ENCODE peak calls at places on chromosomes 13 and 19, in five cellular contexts. One of them, this sample, is unnamed.

GRCh38 chr19:46021531-46022041 is 1.3 kb downstream of the PGLYRP1 start:
- DNase-seq in upper lobe of right lung: no peak
- DNase-seq in A172: no peak
- DNase-seq in psoas muscle: no peak
- DNase-seq in activated CD8-positive, alpha-beta memory T cell treated with anti-CD3 and anti-CD28 coated beads, Interleukin-2, amount 50 U/mL, for 4 hours: no peak
- DNase-seq in this sample: no peak

GRCh38 chr19:18450934-18451836 is 13.3 kb upstream of the ISYNA1 start:
- DNase-seq in upper lobe of right lung: peak; percentile 91
- DNase-seq in A172: peak; percentile 70
- DNase-seq in psoas muscle: peak; percentile 94
- DNase-seq in activated CD8-positive, alpha-beta memory T cell treated with anti-CD3 and anti-CD28 coated beads, Interleukin-2, amount 50 U/mL, for 4 hours: peak; percentile 89
- DNase-seq in this sample: peak; percentile 64

GRCh38 chr19:50981587-50982146 is 2.0 kb downstream of the KLK7 start:
- DNase-seq in upper lobe of right lung: no peak
- DNase-seq in A172: no peak
- DNase-seq in psoas muscle: no peak
- DNase-seq in activated CD8-positive, alpha-beta memory T cell treated with anti-CD3 and anti-CD28 coated beads, Interleukin-2, amount 50 U/mL, for 4 hours: no peak
- DNase-seq in this sample: no peak

GRCh38 chr19:13835791-13836723 is 40.8 kb downstream of the ZSWIM4 start:
- DNase-seq in upper lobe of right lung: peak; percentile 77
- DNase-seq in A172: peak; percentile 53
- DNase-seq in psoas muscle: peak; percentile 81
- DNase-seq in activated CD8-positive, alpha-beta memory T cell treated with anti-CD3 and anti-CD28 coated beads, Interleukin-2, amount 50 U/mL, for 4 hours: no peak
- DNase-seq in this sample: no peak

GRCh38 chr19:2255112-2255845 is 938 bp downstream of the JSRP1 start:
- DNase-seq in upper lobe of right lung: no peak
- DNase-seq in A172: no peak
- DNase-seq in psoas muscle: peak; percentile 82
- DNase-seq in activated CD8-positive, alpha-beta memory T cell treated with anti-CD3 and anti-CD28 coated beads, Interleukin-2, amount 50 U/mL, for 4 hours: no peak
- DNase-seq in this sample: no peak

GRCh38 chr13:102291587-102292218 is 110.1 kb downstream of the FGF14 start:
- DNase-seq in upper lobe of right lung: no peak
- DNase-seq in A172: peak; percentile 8
- DNase-seq in psoas muscle: no peak
- DNase-seq in activated CD8-positive, alpha-beta memory T cell treated with anti-CD3 and anti-CD28 coated beads, Interleukin-2, amount 50 U/mL, for 4 hours: no peak
- DNase-seq in this sample: no peak

GRCh38 chr19:45100797-45101196 is 7.8 kb downstream of the PPP1R37 start:
- DNase-seq in upper lobe of right lung: no peak
- DNase-seq in A172: no peak
- DNase-seq in psoas muscle: no peak
- DNase-seq in activated CD8-positive, alpha-beta memory T cell treated with anti-CD3 and anti-CD28 coated beads, Interleukin-2, amount 50 U/mL, for 4 hours: no peak
- DNase-seq in this sample: no peak

GRCh38 chr19:48395499-48395898 is 2.0 kb downstream of the GRIN2D start:
- DNase-seq in upper lobe of right lung: no peak
- DNase-seq in A172: no peak
- DNase-seq in psoas muscle: no peak
- DNase-seq in activated CD8-positive, alpha-beta memory T cell treated with anti-CD3 and anti-CD28 coated beads, Interleukin-2, amount 50 U/mL, for 4 hours: no peak
- DNase-seq in this sample: no peak

GRCh38 chr19:58385313-58386165 is 1.5 kb upstream of the RPS5 start:
- DNase-seq in upper lobe of right lung: no peak
- DNase-seq in A172: no peak
- DNase-seq in psoas muscle: peak; percentile 57
- DNase-seq in activated CD8-positive, alpha-beta memory T cell treated with anti-CD3 and anti-CD28 coated beads, Interleukin-2, amount 50 U/mL, for 4 hours: no peak
- DNase-seq in this sample: no peak

GRCh38 chr19:45645631-45646344 is 6.6 kb upstream of the EML2 start:
- DNase-seq in upper lobe of right lung: peak; percentile 84
- DNase-seq in A172: peak; percentile 71
- DNase-seq in psoas muscle: peak; percentile 86
- DNase-seq in activated CD8-positive, alpha-beta memory T cell treated with anti-CD3 and anti-CD28 coated beads, Interleukin-2, amount 50 U/mL, for 4 hours: peak; percentile 61
- DNase-seq in this sample: peak; percentile 88

GRCh38 chr19:3880471-3881271 is at the start of gene ATCAY:
- DNase-seq in upper lobe of right lung: no peak
- DNase-seq in A172: no peak
- DNase-seq in psoas muscle: no peak
- DNase-seq in activated CD8-positive, alpha-beta memory T cell treated with anti-CD3 and anti-CD28 coated beads, Interleukin-2, amount 50 U/mL, for 4 hours: no peak
- DNase-seq in this sample: no peak

GRCh38 chr19:33399745-33400681 is 26.5 kb downstream of the CEBPG start:
- DNase-seq in upper lobe of right lung: peak; percentile 59
- DNase-seq in A172: no peak
- DNase-seq in psoas muscle: peak; percentile 42
- DNase-seq in activated CD8-positive, alpha-beta memory T cell treated with anti-CD3 and anti-CD28 coated beads, Interleukin-2, amount 50 U/mL, for 4 hours: peak; percentile 6
- DNase-seq in this sample: no peak

GRCh38 chr19:49712397-49712859 is 21.5 kb downstream of the CPT1C start:
- DNase-seq in upper lobe of right lung: no peak
- DNase-seq in A172: peak; percentile 85
- DNase-seq in psoas muscle: peak; percentile 66
- DNase-seq in activated CD8-positive, alpha-beta memory T cell treated with anti-CD3 and anti-CD28 coated beads, Interleukin-2, amount 50 U/mL, for 4 hours: no peak
- DNase-seq in this sample: no peak

GRCh38 chr19:38070573-38070972 is 153.4 kb downstream of the DPF1 start:
- DNase-seq in upper lobe of right lung: no peak
- DNase-seq in A172: peak; percentile 70
- DNase-seq in psoas muscle: no peak
- DNase-seq in activated CD8-positive, alpha-beta memory T cell treated with anti-CD3 and anti-CD28 coated beads, Interleukin-2, amount 50 U/mL, for 4 hours: no peak
- DNase-seq in this sample: no peak

GRCh38 chr19:35571406-35571965 is 8.0 kb upstream of the ATP4A start:
- DNase-seq in upper lobe of right lung: no peak
- DNase-seq in A172: no peak
- DNase-seq in psoas muscle: no peak
- DNase-seq in activated CD8-positive, alpha-beta memory T cell treated with anti-CD3 and anti-CD28 coated beads, Interleukin-2, amount 50 U/mL, for 4 hours: no peak
- DNase-seq in this sample: no peak

GRCh38 chr13:109783815-109784589 is 2.4 kb downstream of the IRS2 start:
- DNase-seq in upper lobe of right lung: no peak
- DNase-seq in A172: no peak
- DNase-seq in psoas muscle: peak; percentile 57
- DNase-seq in activated CD8-positive, alpha-beta memory T cell treated with anti-CD3 and anti-CD28 coated beads, Interleukin-2, amount 50 U/mL, for 4 hours: peak; percentile 17
- DNase-seq in this sample: no peak

GRCh38 chr19:34310494-34310981 is 54.5 kb upstream of the GPI start:
- DNase-seq in upper lobe of right lung: no peak
- DNase-seq in A172: no peak
- DNase-seq in psoas muscle: no peak
- DNase-seq in activated CD8-positive, alpha-beta memory T cell treated with anti-CD3 and anti-CD28 coated beads, Interleukin-2, amount 50 U/mL, for 4 hours: no peak
- DNase-seq in this sample: no peak

GRCh38 chr13:30151398-30151797 is 156.0 kb downstream of the KATNAL1 start:
- DNase-seq in upper lobe of right lung: no peak
- DNase-seq in A172: no peak
- DNase-seq in psoas muscle: no peak
- DNase-seq in activated CD8-positive, alpha-beta memory T cell treated with anti-CD3 and anti-CD28 coated beads, Interleukin-2, amount 50 U/mL, for 4 hours: no peak
- DNase-seq in this sample: no peak

GRCh38 chr19:45526143-45526542 is 18.9 kb downstream of the VASP start:
- DNase-seq in upper lobe of right lung: peak; percentile 81
- DNase-seq in A172: peak; percentile 61
- DNase-seq in psoas muscle: peak; percentile 88
- DNase-seq in activated CD8-positive, alpha-beta memory T cell treated with anti-CD3 and anti-CD28 coated beads, Interleukin-2, amount 50 U/mL, for 4 hours: no peak
- DNase-seq in this sample: peak; percentile 58

GRCh38 chr13:92717857-92718256 is 508.8 kb upstream of the GPC6 start:
- DNase-seq in upper lobe of right lung: no peak
- DNase-seq in A172: no peak
- DNase-seq in psoas muscle: no peak
- DNase-seq in activated CD8-positive, alpha-beta memory T cell treated with anti-CD3 and anti-CD28 coated beads, Interleukin-2, amount 50 U/mL, for 4 hours: no peak
- DNase-seq in this sample: no peak

GRCh38 chr13:23445794-23446193 is 12.3 kb upstream of the SACS start:
- DNase-seq in upper lobe of right lung: no peak
- DNase-seq in A172: no peak
- DNase-seq in psoas muscle: no peak
- DNase-seq in activated CD8-positive, alpha-beta memory T cell treated with anti-CD3 and anti-CD28 coated beads, Interleukin-2, amount 50 U/mL, for 4 hours: no peak
- DNase-seq in this sample: no peak

GRCh38 chr19:37506387-37507166 is at the start of gene ZNF793:
- DNase-seq in upper lobe of right lung: peak; percentile 79
- DNase-seq in A172: peak; percentile 31
- DNase-seq in psoas muscle: peak; percentile 78
- DNase-seq in activated CD8-positive, alpha-beta memory T cell treated with anti-CD3 and anti-CD28 coated beads, Interleukin-2, amount 50 U/mL, for 4 hours: peak; percentile 76
- DNase-seq in this sample: no peak

GRCh38 chr13:94412870-94413269 is 66.6 kb downstream of the DCT start:
- DNase-seq in upper lobe of right lung: no peak
- DNase-seq in A172: no peak
- DNase-seq in psoas muscle: no peak
- DNase-seq in activated CD8-positive, alpha-beta memory T cell treated with anti-CD3 and anti-CD28 coated beads, Interleukin-2, amount 50 U/mL, for 4 hours: no peak
- DNase-seq in this sample: no peak